ENCODE peak calls at places on chromosomes 13 and 19, in four cellular contexts. I is ovary, O is IMR-90, M is mesothelial cell of epicardium. Y is an unnamed sample.

GRCh38 chr13:45367358-45367757 is 26.4 kb upstream of the TPT1 start:
- DNase-seq in I (no peak), O (peak), M (no peak), Y (peak)

GRCh38 chr19:49718511-49718910 is 27.6 kb downstream of the CPT1C start:
- DNase-seq in I (no peak), O (peak), M (no peak), Y (no peak)

GRCh38 chr19:13506550-13506878 is 235 bp upstream of the CACNA1A start:
- DNase-seq in I (no peak), O (peak), M (no peak), Y (no peak)

GRCh38 chr13:52599853-52600603 is 42.2 kb upstream of the HNRNPA1L2 start:
- DNase-seq in I (peak), O (peak), M (peak), Y (no peak)

GRCh38 chr13:111171629-111172028 is 56.5 kb downstream of the ARHGEF7 start:
- DNase-seq in I (no peak), O (peak), M (no peak), Y (no peak)

GRCh38 chr19:17346109-17346671 is 8.8 kb downstream of the GTPBP3 start:
- DNase-seq in I (peak), O (peak), M (peak), Y (peak)

GRCh38 chr19:35141627-35142401 is 1.2 kb upstream of the FXYD7 start:
- DNase-seq in I (peak), O (no peak), M (no peak), Y (no peak)

GRCh38 chr13:113943821-113944565 is 29.9 kb downstream of the C13orf46 start:
- DNase-seq in I (peak), O (no peak), M (no peak), Y (no peak)

GRCh38 chr13:30804474-30804873 is 69.1 kb downstream of the ALOX5AP start:
- DNase-seq in I (no peak), O (no peak), M (no peak), Y (no peak)

GRCh38 chr13:24244802-24245201 is 64.6 kb upstream of the C1QTNF9 start:
- DNase-seq in I (no peak), O (no peak), M (no peak), Y (no peak)
- TF ChIP-seq CTCF in I (no peak), O (no peak), M (no peak), Y (no peak)

GRCh38 chr19:42216653-42217521 is 590 bp downstream of the DEDD2 start:
- DNase-seq in I (peak), O (peak), M (peak), Y (peak)

GRCh38 chr19:42220751-42221097 is 612 bp downstream of the ZNF526 start:
- DNase-seq in I (no peak), O (no peak), M (no peak), Y (no peak)

GRCh38 chr19:42224940-42225717 is 5.0 kb downstream of the ZNF526 start:
- DNase-seq in I (no peak), O (no peak), M (no peak), Y (no peak)

GRCh38 chr19:42217522-42218442 is at the start of gene DEDD2:
- DNase-seq in I (peak), O (peak), M (peak), Y (peak)

DNA sequence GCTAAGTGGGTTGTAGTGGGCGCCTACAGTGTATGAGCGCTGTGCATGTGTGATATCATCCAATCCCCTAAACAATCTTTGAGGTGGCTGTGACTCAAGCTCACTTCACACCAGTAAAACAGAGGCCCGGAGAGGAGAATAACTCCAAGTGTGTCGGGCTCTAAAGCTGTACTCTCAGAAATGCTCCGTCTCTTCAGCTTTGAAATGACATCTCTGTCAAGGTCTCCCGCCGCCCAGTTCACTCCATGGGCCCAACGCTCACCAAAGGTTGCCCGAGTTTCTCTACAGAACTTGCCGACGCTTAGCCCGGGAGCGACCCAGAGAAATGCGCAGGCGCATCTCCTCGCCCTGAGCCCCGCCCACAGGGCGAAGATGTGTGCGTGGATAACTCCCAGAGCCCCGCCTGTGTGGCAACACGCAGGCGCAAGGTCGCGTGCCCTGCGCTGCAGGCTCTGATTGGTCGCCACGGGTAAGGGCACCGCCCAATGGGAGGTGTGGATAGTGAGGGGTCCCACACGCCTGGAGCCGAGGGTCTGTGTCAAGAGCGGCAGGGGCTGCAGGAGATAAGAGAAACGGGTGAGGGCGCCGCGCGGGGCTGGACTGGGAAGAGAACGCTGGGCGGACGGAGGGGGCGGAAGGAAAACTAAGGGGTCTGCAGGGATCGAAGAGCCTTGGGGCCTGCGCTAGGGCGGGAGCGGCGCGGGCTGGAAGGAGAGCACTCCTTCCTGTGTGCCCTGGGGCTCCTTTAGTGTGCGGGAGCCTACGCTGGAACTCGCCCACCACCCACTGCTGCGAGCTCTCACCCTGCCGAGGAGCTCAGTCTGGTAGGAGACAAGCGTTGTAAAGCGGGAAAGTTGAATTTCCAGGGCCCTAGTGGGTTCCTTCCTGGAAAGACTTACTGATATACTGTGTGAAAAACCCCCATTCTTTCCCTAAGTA is at the start of gene ZNF526:
- DNase-seq in I (peak), O (peak), M (peak), Y (peak)
- TF ChIP-seq CTCF in I (no peak), O (peak), M (no peak), Y (no peak)

GRCh38 chr19:33176670-33177416 is 17.3 kb upstream of the LRP3 start:
- DNase-seq in I (peak), O (peak), M (peak), Y (peak)
- TF ChIP-seq CTCF in I (no peak), O (no peak), M (no peak), Y (no peak)

GRCh38 chr13:60135344-60135743 is 28.4 kb downstream of the DIAPH3 start:
- DNase-seq in I (no peak), O (no peak), M (no peak), Y (no peak)

GRCh38 chr13:60137911-60138570 is 25.7 kb downstream of the DIAPH3 start:
- DNase-seq in I (no peak), O (no peak), M (no peak), Y (no peak)

GRCh38 chr13:60138674-60139073 is 25.1 kb downstream of the DIAPH3 start:
- DNase-seq in I (no peak), O (no peak), M (no peak), Y (no peak)

GRCh38 chr13:60139272-60139671 is 24.5 kb downstream of the DIAPH3 start:
- DNase-seq in I (no peak), O (peak), M (no peak), Y (no peak)

DNA sequence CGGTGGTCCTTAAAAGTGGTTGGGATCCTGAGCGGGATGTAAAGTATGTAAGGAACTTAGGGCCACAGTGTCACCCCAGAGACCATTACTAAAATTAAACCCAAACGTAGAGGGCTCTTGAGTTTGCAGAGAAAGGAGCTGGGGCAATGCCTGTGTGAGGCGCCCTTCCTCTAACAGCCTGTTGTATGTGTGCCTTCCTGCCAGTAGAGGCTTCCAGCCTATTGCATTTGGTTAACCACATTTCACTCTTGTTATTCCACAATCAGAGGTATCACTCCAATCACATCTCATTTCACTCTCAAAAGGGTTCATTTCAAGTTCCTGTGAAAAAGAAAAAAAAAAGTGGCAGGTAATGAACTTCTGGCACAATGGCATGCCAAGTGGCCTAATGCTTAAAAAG is 29.4 kb downstream of the DIAPH3 start:
- DNase-seq in I (no peak), O (no peak), M (no peak), Y (no peak)
- TF ChIP-seq CTCF in I (no peak), O (peak), M (no peak), Y (no peak)

GRCh38 chr13:91579320-91579719 is 180.9 kb downstream of the GPC5 start:
- DNase-seq in I (no peak), O (no peak), M (no peak), Y (no peak)

GRCh38 chr13:91572944-91573535 is 174.6 kb downstream of the GPC5 start:
- DNase-seq in I (no peak), O (peak), M (no peak), Y (no peak)

GRCh38 chr13:91572439-91572838 is 174.0 kb downstream of the GPC5 start:
- DNase-seq in I (no peak), O (peak), M (no peak), Y (no peak)

GRCh38 chr13:91574756-91575155 is 176.3 kb downstream of the GPC5 start:
- DNase-seq in I (no peak), O (peak), M (no peak), Y (no peak)

DNA sequence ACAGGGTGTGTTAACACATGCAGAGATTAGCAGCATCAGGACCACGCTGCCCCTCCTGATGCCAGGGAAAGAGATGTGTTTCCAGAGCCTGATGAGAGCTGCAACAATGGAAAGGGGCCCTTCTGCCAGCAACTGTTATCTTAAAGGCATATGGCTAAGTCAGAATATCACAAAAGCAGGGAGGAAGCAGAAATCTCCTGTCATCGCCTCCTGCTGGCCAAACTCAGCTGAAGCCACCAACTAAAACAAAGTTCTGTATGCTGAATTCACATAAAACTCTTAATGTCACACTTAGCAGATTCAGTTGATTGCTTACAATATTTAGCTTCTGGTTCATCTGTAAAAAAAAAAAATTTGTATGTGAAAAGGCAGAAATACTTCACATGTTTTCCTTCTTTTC is 178.2 kb downstream of the GPC5 start:
- DNase-seq in I (no peak), O (no peak), M (no peak), Y (no peak)
- TF ChIP-seq CTCF in I (no peak), O (no peak), M (peak), Y (peak)

GRCh38 chr13:99034333-99035085 is 56.6 kb upstream of the DOCK9 start:
- DNase-seq in I (no peak), O (no peak), M (no peak), Y (no peak)
- TF ChIP-seq CTCF in I (no peak), O (no peak), M (no peak), Y (no peak)

Y was measured in K562.